ENCODE peak calls at places on chromosomes 12 and 14, in five cellular contexts. One of them, this sample, is unnamed. For H3K4me1 and H3K9me3, the result is how much of the 10 kb centered on the place peaks cover.

GRCh38 chr14:40058916-40059897 is 627.0 kb upstream of the FBXO33 start:
- DNase-seq in pancreas: no peak
- DNase-seq in OCI-LY7: no peak
- DNase-seq in heart left ventricle: no peak
- DNase-seq in effector memory CD4-positive, alpha-beta T cell: no peak
- DNase-seq in this sample: no peak

GRCh38 chr12:106321139-106321850 is 18.8 kb downstream of the TCP11L2 start:
- DNase-seq in OCI-LY7: no peak
- DNase-seq in pancreas: no peak
- DNase-seq in heart left ventricle: peak
- DNase-seq in effector memory CD4-positive, alpha-beta T cell: no peak
- DNase-seq in this sample: no peak

GRCh38 chr12:79441534-79441933 is 249.2 kb downstream of the PAWR start:
- DNase-seq in heart left ventricle: no peak
- DNase-seq in effector memory CD4-positive, alpha-beta T cell: no peak
- DNase-seq in pancreas: no peak
- DNase-seq in OCI-LY7: no peak
- DNase-seq in this sample: no peak

GRCh38 chr12:92132282-92132681 is 13.4 kb downstream of the BTG1 start:
- DNase-seq in effector memory CD4-positive, alpha-beta T cell: no peak
- DNase-seq in OCI-LY7: no peak
- DNase-seq in pancreas: no peak
- DNase-seq in heart left ventricle: no peak
- DNase-seq in this sample: no peak

GRCh38 chr12:43776498-43776897 is 17.7 kb downstream of the IRAK4 start:
- DNase-seq in heart left ventricle: no peak
- DNase-seq in pancreas: no peak
- DNase-seq in OCI-LY7: peak
- DNase-seq in effector memory CD4-positive, alpha-beta T cell: no peak
- DNase-seq in this sample: no peak

GRCh38 chr12:70733385-70733784 is 96.2 kb upstream of the PTPRB start:
- DNase-seq in effector memory CD4-positive, alpha-beta T cell: no peak
- DNase-seq in heart left ventricle: no peak
- DNase-seq in OCI-LY7: peak
- DNase-seq in pancreas: peak
- DNase-seq in this sample: no peak

GRCh38 chr14:56241441-56241840 is 123.2 kb downstream of the PELI2 start:
- DNase-seq in heart left ventricle: no peak
- DNase-seq in effector memory CD4-positive, alpha-beta T cell: no peak
- DNase-seq in pancreas: no peak
- DNase-seq in OCI-LY7: no peak
- DNase-seq in this sample: no peak

GRCh38 chr12:41983896-41984295 is 160.8 kb downstream of the GXYLT1 start:
- DNase-seq in effector memory CD4-positive, alpha-beta T cell: no peak
- DNase-seq in OCI-LY7: no peak
- DNase-seq in heart left ventricle: no peak
- DNase-seq in pancreas: no peak
- DNase-seq in this sample: no peak

GRCh38 chr14:69671365-69672050 is 60.1 kb downstream of the SUSD6 start:
- DNase-seq in effector memory CD4-positive, alpha-beta T cell: no peak
- DNase-seq in OCI-LY7: no peak
- DNase-seq in heart left ventricle: no peak
- DNase-seq in pancreas: no peak
- DNase-seq in this sample: no peak

GRCh38 chr14:69667938-69668336 is 56.5 kb downstream of the SUSD6 start:
- DNase-seq in pancreas: no peak
- DNase-seq in heart left ventricle: no peak
- DNase-seq in effector memory CD4-positive, alpha-beta T cell: no peak
- DNase-seq in OCI-LY7: peak
- DNase-seq in this sample: no peak

GRCh38 chr14:69672372-69672771 is 61.0 kb downstream of the SUSD6 start:
- DNase-seq in effector memory CD4-positive, alpha-beta T cell: no peak
- DNase-seq in OCI-LY7: no peak
- DNase-seq in pancreas: no peak
- DNase-seq in heart left ventricle: no peak
- DNase-seq in this sample: no peak

GRCh38 chr14:69669375-69669774 is 58.0 kb downstream of the SUSD6 start:
- DNase-seq in OCI-LY7: no peak
- DNase-seq in heart left ventricle: no peak
- DNase-seq in pancreas: no peak
- DNase-seq in effector memory CD4-positive, alpha-beta T cell: no peak
- DNase-seq in this sample: no peak

GRCh38 chr14:69670093-69670492 is 58.7 kb downstream of the SUSD6 start:
- DNase-seq in effector memory CD4-positive, alpha-beta T cell: no peak
- DNase-seq in pancreas: no peak
- DNase-seq in OCI-LY7: no peak
- DNase-seq in heart left ventricle: no peak
- DNase-seq in this sample: no peak
- H3K4me1 ChIP-seq in effector memory CD4-positive, alpha-beta T cell: under half
- H3K4me1 ChIP-seq in pancreas: under half
- H3K4me1 ChIP-seq in OCI-LY7: half or more
- H3K4me1 ChIP-seq in heart left ventricle: half or more
- H3K4me1 ChIP-seq in this sample: half or more

GRCh38 chr12:124745891-124746570 is 117.6 kb downstream of the SCARB1 start:
- DNase-seq in OCI-LY7: no peak
- DNase-seq in heart left ventricle: peak
- DNase-seq in effector memory CD4-positive, alpha-beta T cell: no peak
- DNase-seq in pancreas: peak
- DNase-seq in this sample: no peak
- H3K4me3 ChIP-seq in OCI-LY7: no peak
- H3K4me3 ChIP-seq in heart left ventricle: peak
- H3K4me3 ChIP-seq in effector memory CD4-positive, alpha-beta T cell: no peak
- H3K4me3 ChIP-seq in pancreas: no peak
- H3K4me3 ChIP-seq in this sample: no peak

GRCh38 chr14:62532186-62532585 is 513.1 kb downstream of the KCNH5 start:
- DNase-seq in heart left ventricle: no peak
- DNase-seq in pancreas: no peak
- DNase-seq in OCI-LY7: no peak
- DNase-seq in effector memory CD4-positive, alpha-beta T cell: no peak
- DNase-seq in this sample: no peak

DNA sequence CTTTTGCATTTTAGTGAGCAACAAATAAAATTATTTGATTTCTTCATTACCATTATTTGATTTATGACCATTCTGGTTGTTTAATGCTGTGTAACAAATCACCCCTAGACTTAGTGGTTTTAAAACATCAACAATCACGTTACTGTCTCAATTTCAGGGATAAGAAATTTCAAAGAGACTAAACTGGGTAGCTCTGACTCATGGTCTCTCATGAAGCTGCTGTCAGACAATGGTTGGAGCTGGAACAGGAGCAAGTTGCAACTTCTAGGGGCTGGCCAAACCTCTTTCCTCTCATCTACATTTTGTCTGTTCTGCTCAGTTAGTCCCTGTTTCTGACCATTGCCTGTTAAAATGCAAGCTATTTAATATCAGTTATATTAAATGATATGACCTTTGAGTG is 517.0 kb downstream of the KCNH5 start:
- DNase-seq in pancreas: no peak
- DNase-seq in heart left ventricle: no peak
- DNase-seq in OCI-LY7: no peak
- DNase-seq in effector memory CD4-positive, alpha-beta T cell: no peak
- DNase-seq in this sample: no peak
- H3K9me3 ChIP-seq in pancreas: under half
- H3K9me3 ChIP-seq in heart left ventricle: under half
- H3K9me3 ChIP-seq in OCI-LY7: under half
- H3K9me3 ChIP-seq in effector memory CD4-positive, alpha-beta T cell: under half
- H3K9me3 ChIP-seq in this sample: under half

DNA sequence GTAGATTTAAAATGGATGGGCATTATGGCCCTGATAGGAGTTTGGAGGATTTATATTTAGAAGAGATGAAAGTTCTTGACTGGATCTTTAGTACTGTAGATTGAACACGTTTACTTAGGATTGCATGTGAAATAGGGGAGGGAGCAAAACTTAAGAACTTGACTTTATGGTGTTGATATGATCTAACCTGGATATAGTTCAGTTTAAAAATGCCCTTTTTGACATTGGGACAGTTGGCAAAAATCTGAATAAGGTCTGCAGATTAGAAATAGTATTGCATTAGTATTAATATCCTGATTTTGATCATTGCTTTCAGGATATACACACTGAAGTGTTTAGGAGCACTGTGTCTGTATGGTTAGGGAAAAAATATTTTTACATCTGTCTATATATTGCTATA is 9.6 kb downstream of the TMBIM6 start:
- DNase-seq in pancreas: no peak
- DNase-seq in heart left ventricle: no peak
- DNase-seq in OCI-LY7: no peak
- DNase-seq in effector memory CD4-positive, alpha-beta T cell: no peak
- DNase-seq in this sample: no peak
- H3K4me1 ChIP-seq in pancreas: under half
- H3K4me1 ChIP-seq in heart left ventricle: half or more
- H3K4me1 ChIP-seq in OCI-LY7: half or more
- H3K4me1 ChIP-seq in effector memory CD4-positive, alpha-beta T cell: under half
- H3K4me1 ChIP-seq in this sample: half or more

This sample was measured in CD8-positive, alpha-beta T cell.